ENCODE peak calls at places on chromosomes 13 and 19, in four cellular contexts. One of them, this sample, is unnamed.

GRCh38 chr13:75715598-75716523 is 79.7 kb downstream of the LMO7 start:
- DNase-seq in T1000: no peak
- DNase-seq in caudate nucleus: no peak
- DNase-seq in coronary artery: no peak
- DNase-seq in this sample: no peak

GRCh38 chr13:94006271-94006670 is 473.2 kb downstream of the DCT start:
- DNase-seq in coronary artery: no peak
- DNase-seq in T1000: no peak
- DNase-seq in caudate nucleus: no peak
- DNase-seq in this sample: no peak

GRCh38 chr19:5308471-5309437 is 31.9 kb downstream of the PTPRS start:
- DNase-seq in caudate nucleus: peak
- DNase-seq in coronary artery: peak
- DNase-seq in T1000: no peak
- DNase-seq in this sample: no peak

GRCh38 chr13:43331676-43332075 is 308.3 kb downstream of the DNAJC15 start:
- DNase-seq in caudate nucleus: peak
- DNase-seq in T1000: no peak
- DNase-seq in coronary artery: no peak
- DNase-seq in this sample: no peak

GRCh38 chr13:110775576-110775975 is 62.1 kb downstream of the ING1 start:
- DNase-seq in T1000: no peak
- DNase-seq in coronary artery: no peak
- DNase-seq in caudate nucleus: no peak
- DNase-seq in this sample: no peak

GRCh38 chr13:112781287-112781686 is 91.4 kb downstream of the ATP11A start:
- DNase-seq in coronary artery: no peak
- DNase-seq in caudate nucleus: no peak
- DNase-seq in T1000: no peak
- DNase-seq in this sample: no peak

GRCh38 chr19:50568321-50569022 is at the start of gene LRRC4B:
- DNase-seq in caudate nucleus: no peak
- DNase-seq in coronary artery: no peak
- DNase-seq in T1000: no peak
- DNase-seq in this sample: no peak

GRCh38 chr19:4304509-4305252 is at the start of gene FSD1:
- DNase-seq in caudate nucleus: no peak
- DNase-seq in T1000: peak
- DNase-seq in coronary artery: no peak
- DNase-seq in this sample: no peak

GRCh38 chr19:3034845-3035541 is 5.9 kb upstream of the TLE2 start:
- DNase-seq in T1000: no peak
- DNase-seq in caudate nucleus: no peak
- DNase-seq in coronary artery: no peak
- DNase-seq in this sample: no peak

GRCh38 chr19:18220632-18221275 is 5.5 kb downstream of the PDE4C start:
- DNase-seq in coronary artery: no peak
- DNase-seq in T1000: no peak
- DNase-seq in caudate nucleus: no peak
- DNase-seq in this sample: no peak

GRCh38 chr13:40564342-40564997 is 102.0 kb downstream of the FOXO1 start:
- DNase-seq in caudate nucleus: no peak
- DNase-seq in T1000: no peak
- DNase-seq in coronary artery: no peak
- DNase-seq in this sample: no peak

This sample was measured in NT2/D1.